ENCODE peak calls at places on chromosomes 7 and 10, in seven cellular contexts. One of them, this sample, is unnamed.

GRCh38 chr10:130257897-130258296 is 121.7 kb downstream of the GLRX3 start:
- DNase-seq in COR-L47: no peak
- DNase-seq in fibroblast of pulmonary artery: no peak
- DNase-seq in hippocampal formation: no peak
- DNase-seq in fibroblast of the aortic adventitia: no peak
- DNase-seq in activated T-cell treated with anti-CD3 and anti-CD28 coated beads for 1 hour: no peak
- DNase-seq in uterus: no peak
- DNase-seq in this sample: no peak

GRCh38 chr7:136030867-136031318 is 53.7 kb upstream of the MTPN start:
- DNase-seq in COR-L47: no peak
- DNase-seq in fibroblast of pulmonary artery: no peak
- DNase-seq in hippocampal formation: no peak
- DNase-seq in fibroblast of the aortic adventitia: no peak
- DNase-seq in activated T-cell treated with anti-CD3 and anti-CD28 coated beads for 1 hour: no peak
- DNase-seq in uterus: no peak
- DNase-seq in this sample: peak

GRCh38 chr10:58785354-58785753 is 272.7 kb downstream of the BICC1 start:
- DNase-seq in COR-L47: no peak
- DNase-seq in fibroblast of pulmonary artery: no peak
- DNase-seq in hippocampal formation: no peak
- DNase-seq in fibroblast of the aortic adventitia: no peak
- DNase-seq in activated T-cell treated with anti-CD3 and anti-CD28 coated beads for 1 hour: no peak
- DNase-seq in uterus: no peak
- DNase-seq in this sample: no peak

GRCh38 chr10:118944959-118945622 is 84.4 kb upstream of the NANOS1 start:
- DNase-seq in COR-L47: no peak
- DNase-seq in fibroblast of pulmonary artery: no peak
- DNase-seq in hippocampal formation: no peak
- DNase-seq in fibroblast of the aortic adventitia: no peak
- DNase-seq in activated T-cell treated with anti-CD3 and anti-CD28 coated beads for 1 hour: no peak
- DNase-seq in uterus: no peak
- DNase-seq in this sample: no peak

GRCh38 chr10:1642600-1643160 is 94.6 kb downstream of the ADARB2 start:
- DNase-seq in COR-L47: no peak
- DNase-seq in fibroblast of pulmonary artery: no peak
- DNase-seq in hippocampal formation: no peak
- DNase-seq in fibroblast of the aortic adventitia: no peak
- DNase-seq in activated T-cell treated with anti-CD3 and anti-CD28 coated beads for 1 hour: no peak
- DNase-seq in uterus: no peak
- DNase-seq in this sample: no peak

GRCh38 chr7:49645296-49645695 is 128.1 kb upstream of the VWC2 start:
- DNase-seq in COR-L47: no peak
- DNase-seq in fibroblast of pulmonary artery: no peak
- DNase-seq in hippocampal formation: no peak
- DNase-seq in fibroblast of the aortic adventitia: no peak
- DNase-seq in activated T-cell treated with anti-CD3 and anti-CD28 coated beads for 1 hour: no peak
- DNase-seq in uterus: no peak
- DNase-seq in this sample: no peak

GRCh38 chr10:112811741-112812551 is 138.1 kb upstream of the TCF7L2 start:
- DNase-seq in COR-L47: no peak
- DNase-seq in fibroblast of pulmonary artery: peak
- DNase-seq in hippocampal formation: no peak
- DNase-seq in fibroblast of the aortic adventitia: peak
- DNase-seq in activated T-cell treated with anti-CD3 and anti-CD28 coated beads for 1 hour: no peak
- DNase-seq in uterus: no peak
- DNase-seq in this sample: no peak

GRCh38 chr10:86373251-86373650 is 6.7 kb upstream of the GRID1 start:
- DNase-seq in COR-L47: no peak
- DNase-seq in fibroblast of pulmonary artery: no peak
- DNase-seq in hippocampal formation: no peak
- DNase-seq in fibroblast of the aortic adventitia: no peak
- DNase-seq in activated T-cell treated with anti-CD3 and anti-CD28 coated beads for 1 hour: no peak
- DNase-seq in uterus: no peak
- DNase-seq in this sample: no peak

GRCh38 chr10:103954543-103954942 is 12.4 kb upstream of the SLK start:
- DNase-seq in COR-L47: no peak
- DNase-seq in fibroblast of pulmonary artery: no peak
- DNase-seq in hippocampal formation: no peak
- DNase-seq in fibroblast of the aortic adventitia: no peak
- DNase-seq in activated T-cell treated with anti-CD3 and anti-CD28 coated beads for 1 hour: no peak
- DNase-seq in uterus: no peak
- DNase-seq in this sample: no peak

This sample was measured in CD4-positive, CD25-positive, alpha-beta regulatory T cell.